ENCODE peak calls at places on chromosomes 4 and X, in nine cellular contexts. One of them, this sample, is unnamed.

GRCh38 chr4:8270912-8271815 is 1.6 kb downstream of the HTRA3 start:
- DNase-seq in stomach: no peak
- DNase-seq in A549: no peak
- DNase-seq in SK-N-SH: no peak
- DNase-seq in suprapubic skin: no peak
- DNase-seq in GM12878: no peak
- DNase-seq in sigmoid colon: peak; percentile 75
- DNase-seq in esophagus muscularis mucosa: no peak
- DNase-seq in upper lobe of left lung: no peak
- DNase-seq in this sample: no peak

GRCh38 chrX:15849555-15849954 is 5.1 kb downstream of the AP1S2 start:
- DNase-seq in stomach: no peak
- DNase-seq in A549: no peak
- DNase-seq in SK-N-SH: peak; percentile 33
- DNase-seq in suprapubic skin: no peak
- DNase-seq in GM12878: no peak
- DNase-seq in sigmoid colon: no peak
- DNase-seq in esophagus muscularis mucosa: no peak
- DNase-seq in upper lobe of left lung: no peak
- DNase-seq in this sample: no peak

GRCh38 chr4:139839664-139840063 is 174.0 kb downstream of the MGST2 start:
- DNase-seq in stomach: no peak
- DNase-seq in A549: no peak
- DNase-seq in SK-N-SH: peak; percentile 58
- DNase-seq in suprapubic skin: no peak
- DNase-seq in GM12878: no peak
- DNase-seq in sigmoid colon: no peak
- DNase-seq in esophagus muscularis mucosa: no peak
- DNase-seq in upper lobe of left lung: no peak
- DNase-seq in this sample: no peak

GRCh38 chr4:142274137-142274536 is 572.0 kb downstream of the INPP4B start:
- DNase-seq in stomach: no peak
- DNase-seq in A549: no peak
- DNase-seq in SK-N-SH: no peak
- DNase-seq in suprapubic skin: no peak
- DNase-seq in GM12878: no peak
- DNase-seq in sigmoid colon: no peak
- DNase-seq in esophagus muscularis mucosa: no peak
- DNase-seq in upper lobe of left lung: no peak
- DNase-seq in this sample: no peak

GRCh38 chr4:138890921-138891570 is 124.5 kb upstream of the NOCT start:
- DNase-seq in stomach: no peak
- DNase-seq in A549: no peak
- DNase-seq in SK-N-SH: no peak
- DNase-seq in suprapubic skin: no peak
- DNase-seq in GM12878: no peak
- DNase-seq in sigmoid colon: no peak
- DNase-seq in esophagus muscularis mucosa: no peak
- DNase-seq in upper lobe of left lung: no peak
- DNase-seq in this sample: no peak

GRCh38 chrX:63350551-63350950 is 581 bp downstream of the SPIN4 start:
- DNase-seq in stomach: no peak
- DNase-seq in A549: peak; percentile 23
- DNase-seq in SK-N-SH: peak; percentile 9
- DNase-seq in suprapubic skin: no peak
- DNase-seq in GM12878: peak; percentile 5
- DNase-seq in sigmoid colon: no peak
- DNase-seq in esophagus muscularis mucosa: no peak
- DNase-seq in upper lobe of left lung: no peak
- DNase-seq in this sample: no peak

GRCh38 chrX:109856974-109857373 is 123.9 kb upstream of the ACSL4 start:
- DNase-seq in stomach: no peak
- DNase-seq in A549: peak; percentile 18
- DNase-seq in SK-N-SH: peak; percentile 19
- DNase-seq in suprapubic skin: no peak
- DNase-seq in GM12878: no peak
- DNase-seq in sigmoid colon: no peak
- DNase-seq in esophagus muscularis mucosa: no peak
- DNase-seq in upper lobe of left lung: no peak
- DNase-seq in this sample: peak; percentile 15

GRCh38 chr4:114077610-114078009 is 98.2 kb upstream of the ARSJ start:
- DNase-seq in stomach: no peak
- DNase-seq in A549: no peak
- DNase-seq in SK-N-SH: no peak
- DNase-seq in suprapubic skin: no peak
- DNase-seq in GM12878: no peak
- DNase-seq in sigmoid colon: no peak
- DNase-seq in esophagus muscularis mucosa: no peak
- DNase-seq in upper lobe of left lung: no peak
- DNase-seq in this sample: no peak

GRCh38 chrX:122868626-122869025 is 315.5 kb upstream of the GRIA3 start:
- DNase-seq in stomach: no peak
- DNase-seq in A549: no peak
- DNase-seq in SK-N-SH: no peak
- DNase-seq in suprapubic skin: no peak
- DNase-seq in GM12878: no peak
- DNase-seq in sigmoid colon: no peak
- DNase-seq in esophagus muscularis mucosa: no peak
- DNase-seq in upper lobe of left lung: no peak
- DNase-seq in this sample: no peak

GRCh38 chr4:23594125-23594524 is 295.7 kb downstream of the PPARGC1A start:
- DNase-seq in stomach: no peak
- DNase-seq in A549: no peak
- DNase-seq in SK-N-SH: no peak
- DNase-seq in suprapubic skin: no peak
- DNase-seq in GM12878: no peak
- DNase-seq in sigmoid colon: no peak
- DNase-seq in esophagus muscularis mucosa: no peak
- DNase-seq in upper lobe of left lung: no peak
- DNase-seq in this sample: no peak

GRCh38 chr4:150950657-150951056 is 64.4 kb downstream of the LRBA start:
- DNase-seq in stomach: no peak
- DNase-seq in A549: peak; percentile 67
- DNase-seq in SK-N-SH: no peak
- DNase-seq in suprapubic skin: no peak
- DNase-seq in GM12878: no peak
- DNase-seq in sigmoid colon: no peak
- DNase-seq in esophagus muscularis mucosa: no peak
- DNase-seq in upper lobe of left lung: no peak
- DNase-seq in this sample: no peak

GRCh38 chr4:128831526-128832252 is 22.2 kb downstream of the JADE1 start:
- DNase-seq in stomach: no peak
- DNase-seq in A549: peak; percentile 41
- DNase-seq in SK-N-SH: peak; percentile 32
- DNase-seq in suprapubic skin: no peak
- DNase-seq in GM12878: no peak
- DNase-seq in sigmoid colon: no peak
- DNase-seq in esophagus muscularis mucosa: no peak
- DNase-seq in upper lobe of left lung: no peak
- DNase-seq in this sample: no peak

GRCh38 chr4:108466936-108467902 is 153.2 kb upstream of the RPL34 start:
- DNase-seq in stomach: no peak
- DNase-seq in A549: no peak
- DNase-seq in SK-N-SH: no peak
- DNase-seq in suprapubic skin: no peak
- DNase-seq in GM12878: peak; percentile 19
- DNase-seq in sigmoid colon: no peak
- DNase-seq in esophagus muscularis mucosa: no peak
- DNase-seq in upper lobe of left lung: no peak
- DNase-seq in this sample: no peak

GRCh38 chr4:79576480-79576803 is 168.4 kb upstream of the GK2 start:
- DNase-seq in stomach: no peak
- DNase-seq in A549: peak; percentile 13
- DNase-seq in SK-N-SH: peak; percentile 48
- DNase-seq in suprapubic skin: no peak
- DNase-seq in GM12878: no peak
- DNase-seq in sigmoid colon: no peak
- DNase-seq in esophagus muscularis mucosa: no peak
- DNase-seq in upper lobe of left lung: no peak
- DNase-seq in this sample: no peak

GRCh38 chrX:49184294-49185061 is 1.7 kb downstream of the PRICKLE3 start:
- DNase-seq in stomach: peak; percentile 93
- DNase-seq in A549: peak; percentile 95
- DNase-seq in SK-N-SH: no peak
- DNase-seq in suprapubic skin: peak; percentile 96
- DNase-seq in GM12878: no peak
- DNase-seq in sigmoid colon: peak; percentile 97
- DNase-seq in esophagus muscularis mucosa: peak; percentile 97
- DNase-seq in upper lobe of left lung: peak; percentile 88
- DNase-seq in this sample: peak; percentile 89

GRCh38 chr4:177485528-177485927 is 43.3 kb upstream of the AGA start:
- DNase-seq in stomach: no peak
- DNase-seq in A549: peak; percentile 5
- DNase-seq in SK-N-SH: no peak
- DNase-seq in suprapubic skin: no peak
- DNase-seq in GM12878: no peak
- DNase-seq in sigmoid colon: no peak
- DNase-seq in esophagus muscularis mucosa: no peak
- DNase-seq in upper lobe of left lung: no peak
- DNase-seq in this sample: no peak

GRCh38 chr4:138301536-138301935 is 59.4 kb upstream of the SLC7A11 start:
- DNase-seq in stomach: no peak
- DNase-seq in A549: no peak
- DNase-seq in SK-N-SH: no peak
- DNase-seq in suprapubic skin: no peak
- DNase-seq in GM12878: no peak
- DNase-seq in sigmoid colon: no peak
- DNase-seq in esophagus muscularis mucosa: no peak
- DNase-seq in upper lobe of left lung: no peak
- DNase-seq in this sample: no peak

GRCh38 chr4:113675731-113676707 is 85.5 kb downstream of the CAMK2D start:
- DNase-seq in stomach: no peak
- DNase-seq in A549: no peak
- DNase-seq in SK-N-SH: no peak
- DNase-seq in suprapubic skin: no peak
- DNase-seq in GM12878: no peak
- DNase-seq in sigmoid colon: no peak
- DNase-seq in esophagus muscularis mucosa: no peak
- DNase-seq in upper lobe of left lung: no peak
- DNase-seq in this sample: no peak

GRCh38 chr4:80086296-80086695 is 13.3 kb upstream of the ANTXR2 start:
- DNase-seq in stomach: no peak
- DNase-seq in A549: no peak
- DNase-seq in SK-N-SH: no peak
- DNase-seq in suprapubic skin: no peak
- DNase-seq in GM12878: no peak
- DNase-seq in sigmoid colon: no peak
- DNase-seq in esophagus muscularis mucosa: no peak
- DNase-seq in upper lobe of left lung: no peak
- DNase-seq in this sample: no peak

DNA sequence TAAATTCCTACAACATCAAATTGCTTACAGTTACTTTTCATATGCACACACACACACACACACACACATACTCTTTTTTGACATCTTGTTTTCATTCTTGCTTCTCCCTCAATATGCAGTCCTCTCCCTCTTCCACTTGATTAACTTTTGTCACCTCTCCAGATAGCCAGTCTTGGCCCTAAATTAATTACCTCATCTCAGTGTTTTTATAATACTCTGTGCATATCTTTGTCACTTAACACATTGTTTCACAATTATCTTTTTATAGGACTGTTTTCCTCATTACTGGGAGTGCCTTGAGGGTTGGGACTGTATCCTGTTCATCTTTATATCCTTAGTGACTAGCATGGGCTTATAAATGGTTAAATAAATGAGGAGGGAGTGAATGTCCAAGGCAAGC is 33.1 kb downstream of the SYNPO2 start:
- DNase-seq in stomach: no peak
- DNase-seq in A549: no peak
- DNase-seq in SK-N-SH: no peak
- DNase-seq in suprapubic skin: no peak
- DNase-seq in GM12878: no peak
- DNase-seq in sigmoid colon: no peak
- DNase-seq in esophagus muscularis mucosa: no peak
- DNase-seq in upper lobe of left lung: no peak
- DNase-seq in this sample: no peak
- TF ChIP-seq EP300 in stomach: no peak
- TF ChIP-seq EP300 in A549: no peak
- TF ChIP-seq EP300 in SK-N-SH: no peak
- TF ChIP-seq EP300 in suprapubic skin: no peak
- TF ChIP-seq EP300 in GM12878: no peak
- TF ChIP-seq EP300 in sigmoid colon: no peak
- TF ChIP-seq EP300 in esophagus muscularis mucosa: no peak
- TF ChIP-seq EP300 in upper lobe of left lung: no peak
- TF ChIP-seq EP300 in this sample: no peak

DNA sequence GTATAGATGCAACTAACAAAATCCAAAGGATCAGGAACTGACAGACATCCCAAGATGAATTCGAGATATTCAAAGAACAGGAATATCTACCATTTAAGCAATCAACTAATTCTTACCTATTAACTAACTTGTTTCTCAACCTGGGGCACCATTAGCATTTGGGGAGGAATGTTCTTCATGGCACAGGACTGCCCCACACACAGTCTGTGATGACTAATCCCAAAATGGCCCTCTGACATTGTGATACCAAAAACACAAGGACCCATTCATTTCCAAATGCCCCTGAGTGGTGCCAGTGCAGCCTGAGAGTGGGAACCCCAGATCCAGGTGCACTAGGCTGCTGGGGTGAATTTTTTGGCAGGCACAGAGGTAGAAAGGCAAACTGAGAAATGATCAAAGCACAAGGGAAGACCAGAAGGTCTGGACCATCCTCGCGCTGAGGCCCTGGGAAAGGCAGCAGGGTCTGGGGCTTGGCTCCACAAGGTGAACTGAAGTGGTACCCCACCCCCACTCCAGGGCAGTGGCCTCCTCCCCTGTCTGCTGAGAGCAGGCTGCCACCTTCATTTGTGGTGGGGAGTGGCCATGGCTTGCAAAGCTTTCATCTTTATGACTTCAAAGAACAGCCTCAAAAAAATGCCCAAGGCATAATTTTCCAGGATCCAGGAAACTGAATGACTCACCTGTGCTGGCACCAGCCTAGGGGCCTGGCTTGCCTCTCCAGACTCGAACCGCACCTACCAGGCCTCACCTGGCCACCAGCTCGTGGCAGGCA is 122.5 kb downstream of the BCOR start:
- DNase-seq in stomach: peak; percentile 68
- DNase-seq in A549: no peak
- DNase-seq in SK-N-SH: no peak
- DNase-seq in suprapubic skin: no peak
- DNase-seq in GM12878: no peak
- DNase-seq in sigmoid colon: no peak
- DNase-seq in esophagus muscularis mucosa: no peak
- DNase-seq in upper lobe of left lung: no peak
- DNase-seq in this sample: no peak
- TF ChIP-seq EP300 in stomach: no peak
- TF ChIP-seq EP300 in A549: no peak
- TF ChIP-seq EP300 in SK-N-SH: no peak
- TF ChIP-seq EP300 in suprapubic skin: no peak
- TF ChIP-seq EP300 in GM12878: no peak
- TF ChIP-seq EP300 in sigmoid colon: no peak
- TF ChIP-seq EP300 in esophagus muscularis mucosa: no peak
- TF ChIP-seq EP300 in upper lobe of left lung: no peak
- TF ChIP-seq EP300 in this sample: no peak

GRCh38 chr4:64068096-64068495 is 341.2 kb downstream of the TECRL start:
- DNase-seq in stomach: no peak
- DNase-seq in A549: peak; percentile 6
- DNase-seq in SK-N-SH: no peak
- DNase-seq in suprapubic skin: no peak
- DNase-seq in GM12878: no peak
- DNase-seq in sigmoid colon: no peak
- DNase-seq in esophagus muscularis mucosa: no peak
- DNase-seq in upper lobe of left lung: no peak
- DNase-seq in this sample: no peak
- TF ChIP-seq EP300 in stomach: no peak
- TF ChIP-seq EP300 in A549: no peak
- TF ChIP-seq EP300 in SK-N-SH: no peak
- TF ChIP-seq EP300 in suprapubic skin: no peak
- TF ChIP-seq EP300 in GM12878: no peak
- TF ChIP-seq EP300 in sigmoid colon: no peak
- TF ChIP-seq EP300 in esophagus muscularis mucosa: no peak
- TF ChIP-seq EP300 in upper lobe of left lung: no peak
- TF ChIP-seq EP300 in this sample: no peak

GRCh38 chr4:110062166-110062565 is 136.2 kb downstream of the ELOVL6 start:
- DNase-seq in stomach: no peak
- DNase-seq in A549: no peak
- DNase-seq in SK-N-SH: no peak
- DNase-seq in suprapubic skin: no peak
- DNase-seq in GM12878: no peak
- DNase-seq in sigmoid colon: no peak
- DNase-seq in esophagus muscularis mucosa: no peak
- DNase-seq in upper lobe of left lung: no peak
- DNase-seq in this sample: no peak
- TF ChIP-seq EP300 in stomach: no peak
- TF ChIP-seq EP300 in A549: no peak
- TF ChIP-seq EP300 in SK-N-SH: no peak
- TF ChIP-seq EP300 in suprapubic skin: no peak
- TF ChIP-seq EP300 in GM12878: no peak
- TF ChIP-seq EP300 in sigmoid colon: no peak
- TF ChIP-seq EP300 in esophagus muscularis mucosa: no peak
- TF ChIP-seq EP300 in upper lobe of left lung: no peak
- TF ChIP-seq EP300 in this sample: no peak